ENCODE peak calls at places on chromosomes 4 and X, in seven cellular contexts. One of them, this sample, is unnamed.
A peak's percentile ranks its signal among the peaks of the same experiment; 100 is the strongest.

GRCh38 chr4:12689457-12689856 is 794.7 kb downstream of the RAB28 start:
- DNase-seq in fibroblast of mammary gland: peak; percentile 7
- DNase-seq in esophagus squamous epithelium: no peak
- DNase-seq in WERI-Rb-1: no peak
- DNase-seq in upper lobe of right lung: no peak
- DNase-seq in cardiac fibroblast: peak; percentile 5
- DNase-seq in transverse colon: no peak
- DNase-seq in this sample: no peak

GRCh38 chr4:153750197-153750817 is 9.5 kb downstream of the RNF175 start:
- DNase-seq in fibroblast of mammary gland: peak; percentile 82
- DNase-seq in esophagus squamous epithelium: no peak
- DNase-seq in WERI-Rb-1: peak; percentile 77
- DNase-seq in upper lobe of right lung: no peak
- DNase-seq in cardiac fibroblast: peak; percentile 87
- DNase-seq in transverse colon: peak; percentile 43
- DNase-seq in this sample: no peak

GRCh38 chr4:3641501-3641900 is 109.3 kb upstream of the LRPAP1 start:
- DNase-seq in fibroblast of mammary gland: no peak
- DNase-seq in esophagus squamous epithelium: no peak
- DNase-seq in WERI-Rb-1: no peak
- DNase-seq in upper lobe of right lung: no peak
- DNase-seq in cardiac fibroblast: no peak
- DNase-seq in transverse colon: no peak
- DNase-seq in this sample: no peak

GRCh38 chrX:281166-281999 is at the start of gene PLCXD1:
- DNase-seq in fibroblast of mammary gland: no peak
- DNase-seq in esophagus squamous epithelium: no peak
- DNase-seq in WERI-Rb-1: peak; percentile 92
- DNase-seq in upper lobe of right lung: peak; percentile 45
- DNase-seq in cardiac fibroblast: peak; percentile 34
- DNase-seq in transverse colon: no peak
- DNase-seq in this sample: no peak

GRCh38 chrX:149687991-149688390 is 23.9 kb upstream of the MAGEA11 start:
- DNase-seq in fibroblast of mammary gland: no peak
- DNase-seq in esophagus squamous epithelium: no peak
- DNase-seq in WERI-Rb-1: no peak
- DNase-seq in upper lobe of right lung: no peak
- DNase-seq in cardiac fibroblast: no peak
- DNase-seq in transverse colon: no peak
- DNase-seq in this sample: no peak

GRCh38 chr4:20532871-20533870 is 167.1 kb upstream of the PACRGL start:
- DNase-seq in fibroblast of mammary gland: peak; percentile 49
- DNase-seq in esophagus squamous epithelium: no peak
- DNase-seq in WERI-Rb-1: no peak
- DNase-seq in upper lobe of right lung: no peak
- DNase-seq in cardiac fibroblast: no peak
- DNase-seq in transverse colon: no peak
- DNase-seq in this sample: no peak

GRCh38 chrX:129361566-129361965 is 161.7 kb downstream of the SMARCA1 start:
- DNase-seq in fibroblast of mammary gland: no peak
- DNase-seq in esophagus squamous epithelium: no peak
- DNase-seq in WERI-Rb-1: no peak
- DNase-seq in upper lobe of right lung: no peak
- DNase-seq in cardiac fibroblast: no peak
- DNase-seq in transverse colon: no peak
- DNase-seq in this sample: no peak

GRCh38 chr4:181897935-181898334 is 345.3 kb upstream of the TENM3 start:
- DNase-seq in fibroblast of mammary gland: peak; percentile 58
- DNase-seq in esophagus squamous epithelium: no peak
- DNase-seq in WERI-Rb-1: no peak
- DNase-seq in upper lobe of right lung: no peak
- DNase-seq in cardiac fibroblast: peak; percentile 45
- DNase-seq in transverse colon: no peak
- DNase-seq in this sample: no peak

GRCh38 chr4:23915459-23916132 is 25.7 kb upstream of the PPARGC1A start:
- DNase-seq in fibroblast of mammary gland: no peak
- DNase-seq in esophagus squamous epithelium: no peak
- DNase-seq in WERI-Rb-1: no peak
- DNase-seq in upper lobe of right lung: no peak
- DNase-seq in cardiac fibroblast: no peak
- DNase-seq in transverse colon: no peak
- DNase-seq in this sample: no peak

GRCh38 chr4:7328913-7329638 is 105.7 kb downstream of the PSAPL1 start:
- DNase-seq in fibroblast of mammary gland: peak; percentile 27
- DNase-seq in esophagus squamous epithelium: no peak
- DNase-seq in WERI-Rb-1: no peak
- DNase-seq in upper lobe of right lung: peak; percentile 79
- DNase-seq in cardiac fibroblast: peak; percentile 19
- DNase-seq in transverse colon: no peak
- DNase-seq in this sample: no peak

GRCh38 chr4:109548655-109549054 is 11.4 kb upstream of the MCUB start:
- DNase-seq in fibroblast of mammary gland: peak; percentile 70
- DNase-seq in esophagus squamous epithelium: no peak
- DNase-seq in WERI-Rb-1: no peak
- DNase-seq in upper lobe of right lung: no peak
- DNase-seq in cardiac fibroblast: peak; percentile 93
- DNase-seq in transverse colon: no peak
- DNase-seq in this sample: no peak

GRCh38 chrX:44828008-44828605 is 15.7 kb upstream of the DUSP21 start:
- DNase-seq in fibroblast of mammary gland: peak; percentile 95
- DNase-seq in esophagus squamous epithelium: no peak
- DNase-seq in WERI-Rb-1: no peak
- DNase-seq in upper lobe of right lung: no peak
- DNase-seq in cardiac fibroblast: peak; percentile 77
- DNase-seq in transverse colon: no peak
- DNase-seq in this sample: no peak

GRCh38 chrX:150897371-150898319 is 823 bp downstream of the CD99L2 start:
- DNase-seq in fibroblast of mammary gland: peak; percentile 27
- DNase-seq in esophagus squamous epithelium: no peak
- DNase-seq in WERI-Rb-1: peak; percentile 63
- DNase-seq in upper lobe of right lung: peak; percentile 63
- DNase-seq in cardiac fibroblast: peak; percentile 35
- DNase-seq in transverse colon: peak; percentile 35
- DNase-seq in this sample: no peak

GRCh38 chrX:13816899-13817298 is at the start of gene GPM6B:
- DNase-seq in fibroblast of mammary gland: no peak
- DNase-seq in esophagus squamous epithelium: no peak
- DNase-seq in WERI-Rb-1: no peak
- DNase-seq in upper lobe of right lung: no peak
- DNase-seq in cardiac fibroblast: no peak
- DNase-seq in transverse colon: no peak
- DNase-seq in this sample: no peak

GRCh38 chr4:89299153-89299789 is 8.3 kb downstream of the GPRIN3 start:
- DNase-seq in fibroblast of mammary gland: no peak
- DNase-seq in esophagus squamous epithelium: no peak
- DNase-seq in WERI-Rb-1: no peak
- DNase-seq in upper lobe of right lung: no peak
- DNase-seq in cardiac fibroblast: no peak
- DNase-seq in transverse colon: no peak
- DNase-seq in this sample: no peak

GRCh38 chr4:89300060-89300459 is 7.5 kb downstream of the GPRIN3 start:
- DNase-seq in fibroblast of mammary gland: no peak
- DNase-seq in esophagus squamous epithelium: no peak
- DNase-seq in WERI-Rb-1: no peak
- DNase-seq in upper lobe of right lung: no peak
- DNase-seq in cardiac fibroblast: no peak
- DNase-seq in transverse colon: no peak
- DNase-seq in this sample: no peak

GRCh38 chr4:89298160-89298559 is 9.4 kb downstream of the GPRIN3 start:
- DNase-seq in fibroblast of mammary gland: no peak
- DNase-seq in esophagus squamous epithelium: no peak
- DNase-seq in WERI-Rb-1: no peak
- DNase-seq in upper lobe of right lung: no peak
- DNase-seq in cardiac fibroblast: no peak
- DNase-seq in transverse colon: peak; percentile 66
- DNase-seq in this sample: no peak

GRCh38 chr4:89300490-89300889 is 7.1 kb downstream of the GPRIN3 start:
- DNase-seq in fibroblast of mammary gland: no peak
- DNase-seq in esophagus squamous epithelium: no peak
- DNase-seq in WERI-Rb-1: no peak
- DNase-seq in upper lobe of right lung: no peak
- DNase-seq in cardiac fibroblast: no peak
- DNase-seq in transverse colon: no peak
- DNase-seq in this sample: no peak

DNA sequence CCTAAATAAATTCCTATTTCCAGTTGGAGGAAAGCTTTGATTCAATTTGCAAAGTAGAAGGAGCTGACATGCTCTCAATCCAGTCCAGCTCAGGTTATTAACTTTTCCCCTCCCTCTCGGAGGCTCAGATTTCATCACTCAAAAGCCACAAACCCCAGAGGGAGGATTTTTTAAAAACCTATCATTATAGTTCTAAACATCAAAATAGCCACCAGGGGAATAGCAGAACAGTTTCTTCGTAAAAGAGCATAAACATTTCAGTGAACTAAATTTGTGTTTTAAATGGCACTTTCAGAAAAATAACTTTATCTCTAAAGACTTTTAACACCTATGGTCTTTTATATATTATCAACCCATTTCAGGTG is 8.8 kb downstream of the GPRIN3 start:
- DNase-seq in fibroblast of mammary gland: peak; percentile 54
- DNase-seq in esophagus squamous epithelium: no peak
- DNase-seq in WERI-Rb-1: no peak
- DNase-seq in upper lobe of right lung: no peak
- DNase-seq in cardiac fibroblast: peak; percentile 63
- DNase-seq in transverse colon: no peak
- DNase-seq in this sample: no peak
- TF ChIP-seq CTCF in fibroblast of mammary gland: no peak
- TF ChIP-seq CTCF in esophagus squamous epithelium: no peak
- TF ChIP-seq CTCF in WERI-Rb-1: no peak
- TF ChIP-seq CTCF in upper lobe of right lung: peak; percentile 13
- TF ChIP-seq CTCF in cardiac fibroblast: peak; percentile 19
- TF ChIP-seq CTCF in transverse colon: no peak
- TF ChIP-seq CTCF in this sample: no peak

DNA sequence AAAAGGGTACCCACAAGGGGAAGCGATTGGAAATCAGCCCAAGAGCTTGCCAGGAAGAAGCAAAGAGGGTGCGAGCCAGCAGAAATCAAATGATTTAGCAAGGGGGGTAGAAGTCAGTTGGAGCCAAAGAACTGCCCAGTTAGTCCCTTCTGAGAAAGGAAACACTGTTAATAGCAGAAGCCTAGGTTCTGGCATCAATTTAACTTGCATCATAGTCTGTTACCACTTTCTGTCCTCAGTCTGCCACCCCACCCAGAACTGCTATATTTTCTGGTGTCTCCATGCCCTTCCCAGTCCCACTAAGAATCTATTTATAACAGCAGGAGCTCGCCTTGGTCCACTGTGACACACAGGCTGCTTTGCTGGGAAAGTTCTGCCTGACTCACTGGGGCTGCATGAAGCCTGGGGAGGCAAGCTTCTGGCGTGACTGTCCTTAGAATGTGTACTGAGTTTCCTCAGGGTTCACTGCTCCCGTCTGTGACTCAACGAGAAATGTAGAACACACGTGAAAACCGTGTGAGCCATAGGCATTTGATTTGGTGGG is 157.8 kb upstream of the TTC29 start:
- DNase-seq in fibroblast of mammary gland: peak; percentile 98
- DNase-seq in esophagus squamous epithelium: no peak
- DNase-seq in WERI-Rb-1: no peak
- DNase-seq in upper lobe of right lung: no peak
- DNase-seq in cardiac fibroblast: peak; percentile 99
- DNase-seq in transverse colon: no peak
- DNase-seq in this sample: no peak
- TF ChIP-seq CTCF in fibroblast of mammary gland: no peak
- TF ChIP-seq CTCF in esophagus squamous epithelium: no peak
- TF ChIP-seq CTCF in WERI-Rb-1: no peak
- TF ChIP-seq CTCF in upper lobe of right lung: no peak
- TF ChIP-seq CTCF in cardiac fibroblast: no peak
- TF ChIP-seq CTCF in transverse colon: no peak
- TF ChIP-seq CTCF in this sample: no peak

GRCh38 chr4:5796976-5797375 is 86.0 kb downstream of the EVC start:
- DNase-seq in fibroblast of mammary gland: no peak
- DNase-seq in esophagus squamous epithelium: no peak
- DNase-seq in WERI-Rb-1: no peak
- DNase-seq in upper lobe of right lung: no peak
- DNase-seq in cardiac fibroblast: no peak
- DNase-seq in transverse colon: no peak
- DNase-seq in this sample: no peak

GRCh38 chr4:5798447-5798846 is 87.4 kb downstream of the EVC start:
- DNase-seq in fibroblast of mammary gland: peak; percentile 22
- DNase-seq in esophagus squamous epithelium: no peak
- DNase-seq in WERI-Rb-1: no peak
- DNase-seq in upper lobe of right lung: no peak
- DNase-seq in cardiac fibroblast: peak; percentile 52
- DNase-seq in transverse colon: no peak
- DNase-seq in this sample: no peak

GRCh38 chr4:5799406-5799805 is 88.4 kb downstream of the EVC start:
- DNase-seq in fibroblast of mammary gland: no peak
- DNase-seq in esophagus squamous epithelium: no peak
- DNase-seq in WERI-Rb-1: no peak
- DNase-seq in upper lobe of right lung: no peak
- DNase-seq in cardiac fibroblast: no peak
- DNase-seq in transverse colon: no peak
- DNase-seq in this sample: no peak

GRCh38 chr4:5798946-5799345 is 87.9 kb downstream of the EVC start:
- DNase-seq in fibroblast of mammary gland: no peak
- DNase-seq in esophagus squamous epithelium: no peak
- DNase-seq in WERI-Rb-1: no peak
- DNase-seq in upper lobe of right lung: no peak
- DNase-seq in cardiac fibroblast: no peak
- DNase-seq in transverse colon: no peak
- DNase-seq in this sample: no peak

DNA sequence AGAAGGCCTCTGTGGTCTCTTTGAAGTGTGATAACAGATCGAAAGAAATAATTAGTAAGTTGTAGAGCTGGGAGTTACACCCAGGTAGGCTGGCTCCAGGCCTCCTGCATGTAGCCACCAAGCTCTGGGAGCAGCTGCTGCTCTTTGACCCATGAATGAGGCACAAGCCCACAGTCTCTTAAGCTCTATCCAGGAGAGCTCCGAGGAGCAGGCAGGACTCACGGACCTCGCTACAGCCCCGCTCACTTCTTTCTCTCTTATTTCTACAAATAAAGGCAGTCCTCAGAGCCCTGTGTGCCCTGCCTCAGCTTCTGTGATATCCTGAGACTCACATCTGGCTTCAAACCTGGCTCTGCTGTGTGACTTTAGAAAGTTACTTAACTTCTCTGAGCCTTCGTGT is 86.9 kb downstream of the EVC start:
- DNase-seq in fibroblast of mammary gland: no peak
- DNase-seq in esophagus squamous epithelium: no peak
- DNase-seq in WERI-Rb-1: no peak
- DNase-seq in upper lobe of right lung: no peak
- DNase-seq in cardiac fibroblast: no peak
- DNase-seq in transverse colon: no peak
- DNase-seq in this sample: no peak
- TF ChIP-seq CTCF in fibroblast of mammary gland: no peak
- TF ChIP-seq CTCF in esophagus squamous epithelium: no peak
- TF ChIP-seq CTCF in WERI-Rb-1: no peak
- TF ChIP-seq CTCF in upper lobe of right lung: no peak
- TF ChIP-seq CTCF in cardiac fibroblast: no peak
- TF ChIP-seq CTCF in transverse colon: no peak
- TF ChIP-seq CTCF in this sample: no peak

GRCh38 chrX:135688137-135688536 is 25.3 kb upstream of the CT45A1 start:
- DNase-seq in fibroblast of mammary gland: no peak
- DNase-seq in esophagus squamous epithelium: no peak
- DNase-seq in WERI-Rb-1: peak; percentile 33
- DNase-seq in upper lobe of right lung: no peak
- DNase-seq in cardiac fibroblast: no peak
- DNase-seq in transverse colon: no peak
- DNase-seq in this sample: no peak
- TF ChIP-seq CTCF in fibroblast of mammary gland: no peak
- TF ChIP-seq CTCF in esophagus squamous epithelium: no peak
- TF ChIP-seq CTCF in WERI-Rb-1: peak; percentile 43
- TF ChIP-seq CTCF in upper lobe of right lung: no peak
- TF ChIP-seq CTCF in cardiac fibroblast: peak; percentile 10
- TF ChIP-seq CTCF in transverse colon: no peak
- TF ChIP-seq CTCF in this sample: no peak

GRCh38 chrX:48466696-48467095 is 3.4 kb downstream of the SLC38A5 start:
- DNase-seq in fibroblast of mammary gland: no peak
- DNase-seq in esophagus squamous epithelium: no peak
- DNase-seq in WERI-Rb-1: peak; percentile 61
- DNase-seq in upper lobe of right lung: no peak
- DNase-seq in cardiac fibroblast: no peak
- DNase-seq in transverse colon: no peak
- DNase-seq in this sample: no peak
- TF ChIP-seq CTCF in fibroblast of mammary gland: peak; percentile 16
- TF ChIP-seq CTCF in esophagus squamous epithelium: no peak
- TF ChIP-seq CTCF in WERI-Rb-1: peak; percentile 79
- TF ChIP-seq CTCF in upper lobe of right lung: peak; percentile 13
- TF ChIP-seq CTCF in cardiac fibroblast: peak; percentile 26
- TF ChIP-seq CTCF in transverse colon: no peak
- TF ChIP-seq CTCF in this sample: no peak